ENCODE peak calls at places on chromosome 22, in four cellular contexts. T, B, U and A are unnamed samples.

GRCh38 chr22:31085493-31085824 is 4.3 kb downstream of the SMTN start:
- DNase-seq in T (no peak), B (no peak), U (no peak), A (no peak)

GRCh38 chr22:32839776-32840571 is 38.5 kb downstream of the TIMP3 start:
- DNase-seq in T (no peak), B (no peak), U (no peak), A (no peak)

GRCh38 chr22:26581026-26581425 is 8.9 kb downstream of the TPST2 start:
- DNase-seq in T (no peak), B (no peak), U (no peak), A (no peak)

GRCh38 chr22:46422896-46423295 is 87.4 kb downstream of the TRMU start:
- DNase-seq in T (no peak), B (no peak), U (no peak), A (no peak)

GRCh38 chr22:21734540-21735197 is 925 bp downstream of the YPEL1 start:
- DNase-seq in T (no peak), B (no peak), U (no peak), A (no peak)

GRCh38 chr22:30930228-30930627 is 38.3 kb downstream of the MORC2 start:
- DNase-seq in T (no peak), B (no peak), U (no peak), A (no peak)

GRCh38 chr22:26502688-26503561 is 9.3 kb downstream of the TFIP11 start:
- DNase-seq in T (no peak), B (no peak), U (peak; percentile 31), A (peak; percentile 48)

GRCh38 chr22:18078329-18079041 is 695 bp downstream of the PEX26 start:
- DNase-seq in T (peak; percentile 49), B (no peak), U (peak; percentile 40), A (no peak)

GRCh38 chr22:46993626-46994025 is 231.2 kb downstream of the TBC1D22A start:
- DNase-seq in T (no peak), B (no peak), U (no peak), A (no peak)

GRCh38 chr22:39513791-39514190 is 6.6 kb upstream of the ATF4 start:
- DNase-seq in T (no peak), B (no peak), U (no peak), A (no peak)

GRCh38 chr22:47056361-47056760 is 293.9 kb downstream of the TBC1D22A start:
- DNase-seq in T (no peak), B (no peak), U (no peak), A (no peak)

GRCh38 chr22:28013611-28014010 is 94.6 kb upstream of the PITPNB start:
- DNase-seq in T (no peak), B (no peak), U (no peak), A (no peak)

GRCh38 chr22:50219800-50220602 is 19.2 kb downstream of the SELENOO start:
- DNase-seq in T (no peak), B (no peak), U (no peak), A (no peak)

GRCh38 chr22:27913162-27913741 is 5.8 kb downstream of the PITPNB start:
- DNase-seq in T (no peak), B (no peak), U (peak; percentile 56), A (no peak)

GRCh38 chr22:45819305-45819704 is 147.7 kb downstream of the ATXN10 start:
- DNase-seq in T (no peak), B (no peak), U (no peak), A (no peak)

GRCh38 chr22:31082606-31083376 is 1.7 kb downstream of the SMTN start:
- DNase-seq in T (peak; percentile 34), B (no peak), U (peak; percentile 82), A (peak; percentile 36)

GRCh38 chr22:38863531-38864131 is 8.4 kb downstream of the CBX6 start:
- DNase-seq in T (no peak), B (no peak), U (no peak), A (no peak)

GRCh38 chr22:28992565-28993326 is 68.9 kb downstream of the C22orf31 start:
- DNase-seq in T (no peak), B (no peak), U (no peak), A (no peak)

GRCh38 chr22:46501701-46502100 is 35.7 kb downstream of the CELSR1 start:
- DNase-seq in T (no peak), B (no peak), U (no peak), A (no peak)

GRCh38 chr22:48717076-48717810 is 1110.4 kb downstream of the BRD1 start:
- DNase-seq in T (no peak), B (no peak), U (no peak), A (no peak)

GRCh38 chr22:29277927-29278326 is 9.9 kb downstream of the EWSR1 start:
- DNase-seq in T (no peak), B (no peak), U (no peak), A (no peak)

GRCh38 chr22:50530857-50531545 is 1.2 kb upstream of the TYMP start:
- DNase-seq in T (peak; percentile 86), B (no peak), U (no peak), A (peak; percentile 69)

GRCh38 chr22:49158741-49159564 is 668.7 kb downstream of the BRD1 start:
- DNase-seq in T (no peak), B (no peak), U (no peak), A (no peak)

DNA sequence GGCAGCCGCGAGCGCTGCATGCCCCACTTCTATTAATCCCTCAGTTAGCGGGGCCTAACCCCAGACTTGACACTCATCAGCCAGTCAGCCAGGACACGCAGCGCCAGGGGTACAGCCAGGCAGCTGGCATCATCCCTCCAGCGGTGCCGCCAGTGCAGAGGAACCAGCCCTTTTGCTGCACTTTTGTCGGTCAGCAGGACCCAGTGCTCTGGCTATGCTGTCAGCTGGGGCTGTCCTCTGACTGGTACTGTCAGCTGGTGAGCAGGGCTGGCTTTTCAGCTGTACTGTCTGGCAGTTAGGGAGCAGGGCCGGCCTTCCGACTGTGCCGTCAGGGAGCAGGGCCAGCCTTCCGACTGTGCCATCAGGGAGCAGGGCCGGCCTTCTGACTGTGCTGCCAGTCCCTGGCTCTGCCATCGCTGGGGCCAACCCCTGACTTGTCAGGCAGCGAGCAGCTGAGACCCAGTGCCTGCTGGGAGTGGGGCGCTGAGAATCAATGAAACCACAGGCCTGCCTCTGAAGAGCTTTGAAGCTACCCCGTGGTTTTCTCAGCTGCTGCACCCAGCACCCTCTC is 115.4 kb downstream of the KIAA1671 start:
- DNase-seq in T (no peak), B (no peak), U (no peak), A (no peak)
- TF ChIP-seq SPI1 in T (no peak), B (no peak), U (no peak), A (no peak)

GRCh38 chr22:41249442-41249841 is 8.7 kb upstream of the CHADL start:
- DNase-seq in T (no peak), B (no peak), U (no peak), A (no peak)

GRCh38 chr22:41245917-41246499 is 5.3 kb upstream of the CHADL start:
- DNase-seq in T (no peak), B (no peak), U (peak; percentile 26), A (no peak)

GRCh38 chr22:41248314-41248713 is 7.6 kb upstream of the CHADL start:
- DNase-seq in T (no peak), B (no peak), U (no peak), A (no peak)

GRCh38 chr22:41248758-41249157 is 8.0 kb upstream of the CHADL start:
- DNase-seq in T (no peak), B (no peak), U (no peak), A (no peak)

DNA sequence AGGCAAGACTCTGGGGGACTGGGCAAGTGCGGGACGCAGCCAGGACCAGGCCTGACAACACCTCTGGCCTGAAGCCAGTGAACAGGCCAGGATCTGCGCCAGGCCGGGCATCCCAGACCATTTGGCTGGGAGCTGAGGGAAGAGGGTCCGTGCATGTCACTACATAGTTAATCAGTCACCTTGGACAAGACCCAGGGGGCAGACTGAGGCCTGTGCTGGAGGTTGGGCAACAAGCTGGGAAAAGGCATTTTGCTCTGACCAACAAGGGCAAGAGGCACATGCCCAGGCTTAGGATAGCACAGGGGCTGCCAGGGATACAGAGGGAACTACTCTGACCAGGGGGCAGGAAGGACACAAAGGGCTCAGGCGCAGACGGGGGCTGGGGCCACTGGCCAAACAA is 7.0 kb upstream of the CHADL start:
- DNase-seq in T (no peak), B (no peak), U (no peak), A (no peak)
- TF ChIP-seq POLR2AphosphoS5 in T (no peak), B (no peak), U (no peak), A (no peak)

GRCh38 chr22:41899992-41900651 is 14.8 kb downstream of the SHISA8 start:
- DNase-seq in T (no peak), B (no peak), U (no peak), A (no peak)

GRCh38 chr22:41898645-41899044 is 16.2 kb downstream of the SHISA8 start:
- DNase-seq in T (no peak), B (no peak), U (no peak), A (no peak)

GRCh38 chr22:41899110-41899509 is 15.8 kb downstream of the SHISA8 start:
- DNase-seq in T (no peak), B (no peak), U (no peak), A (no peak)

GRCh38 chr22:41902016-41902415 is 12.9 kb downstream of the SHISA8 start:
- DNase-seq in T (no peak), B (no peak), U (no peak), A (no peak)

GRCh38 chr22:41900652-41901312 is 14.1 kb downstream of the SHISA8 start:
- DNase-seq in T (no peak), B (no peak), U (no peak), A (no peak)
- TF ChIP-seq SPI1 in T (no peak), B (no peak), U (no peak), A (no peak)

GRCh38 chr22:41028841-41029240 is 63.6 kb upstream of the EP300 start:
- DNase-seq in T (no peak), B (no peak), U (no peak), A (no peak)

GRCh38 chr22:41021039-41021654 is 70.0 kb downstream of the RBX1 start:
- DNase-seq in T (no peak), B (no peak), U (no peak), A (no peak)

GRCh38 chr22:41022470-41023298 is 69.7 kb upstream of the EP300 start:
- DNase-seq in T (peak; percentile 90), B (peak; percentile 24), U (peak; percentile 74), A (peak; percentile 71)

GRCh38 chr22:41021655-41022454 is 70.5 kb upstream of the EP300 start:
- DNase-seq in T (peak; percentile 61), B (no peak), U (peak; percentile 77), A (peak; percentile 54)

GRCh38 chr22:41023299-41023623 is 69.1 kb upstream of the EP300 start:
- DNase-seq in T (no peak), B (no peak), U (no peak), A (no peak)
- TF ChIP-seq POLR2AphosphoS5 in T (no peak), B (no peak), U (no peak), A (no peak)

DNA sequence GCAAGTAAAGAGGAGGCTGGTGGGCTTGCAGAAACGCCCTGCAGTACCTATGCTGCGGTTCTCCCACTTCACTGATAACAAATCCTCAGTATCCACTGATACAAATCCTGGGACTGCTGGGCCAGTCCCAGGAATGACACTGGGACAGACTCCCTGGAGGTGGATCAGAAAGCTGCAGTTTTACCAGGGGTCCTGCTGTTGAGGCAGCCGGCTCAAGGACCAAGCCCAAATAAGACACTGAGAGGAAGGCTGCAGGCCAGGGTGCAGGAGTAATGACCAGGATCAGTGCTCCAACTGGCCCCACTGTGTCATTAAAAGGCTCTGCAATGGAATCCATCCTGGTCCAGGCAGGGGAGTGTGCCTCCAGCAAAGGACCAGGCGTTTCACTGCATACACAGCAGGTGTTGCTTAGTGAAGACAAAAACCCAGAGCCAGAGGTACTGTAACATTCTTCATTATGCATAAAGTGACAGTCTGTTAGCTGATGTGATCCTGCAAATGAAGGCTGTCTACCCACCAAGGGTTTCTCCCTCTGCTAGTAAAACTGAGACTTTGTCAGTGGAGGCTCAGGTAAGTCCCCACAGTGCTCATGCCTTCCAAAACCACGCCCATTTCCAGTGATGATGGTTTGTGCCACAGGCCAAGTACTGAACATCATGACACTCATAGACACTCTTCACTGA is 1.4 kb upstream of the C22orf39 start:
- DNase-seq in T (no peak), B (no peak), U (no peak), A (no peak)
- TF ChIP-seq SPI1 in T (no peak), B (no peak), U (no peak), A (no peak)